ENCODE peak calls at places on chromosomes 1 and 21, in nine cellular contexts. B is aorta, J is K562, N is heart left ventricle, I is tibial nerve, S is neuronal stem cell, T is ascending aorta, Q is tibial artery, L is lower lobe of right lung. G is an unnamed sample.

GRCh38 chr1:44534771-44535170 is 129.7 kb downstream of the RNF220 start:
- DNase-seq in B (no peak), J (no peak), N (no peak), I (no peak), S (no peak), T (no peak), Q (no peak), L (no peak), G (no peak)

GRCh38 chr1:211089536-211089935 is 44.4 kb downstream of the KCNH1 start:
- DNase-seq in B (no peak), J (no peak), N (no peak), I (no peak), S (no peak), T (no peak), Q (no peak), L (no peak), G (no peak)

GRCh38 chr21:41438425-41439113 is 12.5 kb downstream of the MX1 start:
- DNase-seq in B (no peak), J (no peak), N (no peak), I (no peak), S (no peak), T (no peak), Q (peak; percentile 34), L (no peak), G (no peak)

GRCh38 chr1:19662313-19662712 is 2.4 kb upstream of the HTR6 start:
- DNase-seq in B (no peak), J (no peak), N (no peak), I (no peak), S (no peak), T (no peak), Q (no peak), L (no peak), G (no peak)

GRCh38 chr1:162941024-162941423 is 80.0 kb upstream of the CCDC190 start:
- DNase-seq in B (no peak), J (no peak), N (no peak), I (no peak), S (no peak), T (no peak), Q (no peak), L (no peak), G (no peak)

GRCh38 chr1:35436078-35436477 is 121.1 kb downstream of the KIAA0319L start:
- DNase-seq in B (no peak), J (no peak), N (no peak), I (no peak), S (no peak), T (no peak), Q (no peak), L (no peak), G (no peak)

GRCh38 chr1:201302168-201302896 is 19.0 kb downstream of the PKP1 start:
- DNase-seq in B (peak; percentile 56), J (no peak), N (no peak), I (no peak), S (no peak), T (no peak), Q (no peak), L (no peak), G (no peak)

GRCh38 chr1:229088711-229089110 is 182.2 kb upstream of the RAB4A start:
- DNase-seq in B (no peak), J (no peak), N (no peak), I (no peak), S (no peak), T (no peak), Q (no peak), L (no peak), G (no peak)

GRCh38 chr1:43035821-43036456 is 77.3 kb upstream of the SLC2A1 start:
- DNase-seq in B (no peak), J (no peak), N (no peak), I (no peak), S (peak; percentile 39), T (no peak), Q (no peak), L (no peak), G (no peak)

GRCh38 chr1:17520473-17521319 is 18.8 kb upstream of the ARHGEF10L start:
- DNase-seq in B (no peak), J (no peak), N (no peak), I (no peak), S (no peak), T (no peak), Q (no peak), L (no peak), G (no peak)

GRCh38 chr1:157390646-157391045 is 161.7 kb downstream of the FCRL5 start:
- DNase-seq in B (no peak), J (no peak), N (no peak), I (no peak), S (no peak), T (no peak), Q (no peak), L (no peak), G (no peak)

GRCh38 chr1:232239557-232240468 is 390.1 kb downstream of the SIPA1L2 start:
- DNase-seq in B (no peak), J (no peak), N (no peak), I (no peak), S (no peak), T (no peak), Q (no peak), L (no peak), G (no peak)

GRCh38 chr1:168743001-168743400 is 14.0 kb upstream of the DPT start:
- DNase-seq in B (no peak), J (no peak), N (no peak), I (no peak), S (no peak), T (no peak), Q (no peak), L (no peak), G (no peak)

GRCh38 chr21:45994086-45994661 is 12.6 kb downstream of the COL6A1 start:
- DNase-seq in B (peak; percentile 69), J (no peak), N (peak; percentile 31), I (peak; percentile 23), S (no peak), T (no peak), Q (peak; percentile 66), L (peak; percentile 35), G (no peak)

GRCh38 chr1:99754697-99755096 is 11.7 kb downstream of the FRRS1 start:
- DNase-seq in B (no peak), J (no peak), N (no peak), I (no peak), S (no peak), T (no peak), Q (no peak), L (no peak), G (no peak)

GRCh38 chr1:108117908-108118902 is 81.9 kb downstream of the SLC25A24 start:
- DNase-seq in B (no peak), J (no peak), N (no peak), I (no peak), S (no peak), T (no peak), Q (no peak), L (no peak), G (no peak)

GRCh38 chr1:167229719-167230385 is 9.2 kb downstream of the POU2F1 start:
- DNase-seq in B (no peak), J (no peak), N (no peak), I (no peak), S (no peak), T (no peak), Q (no peak), L (no peak), G (no peak)

GRCh38 chr1:41795205-41795762 is 123.4 kb downstream of the HIVEP3 start:
- DNase-seq in B (no peak), J (no peak), N (no peak), I (no peak), S (no peak), T (no peak), Q (no peak), L (no peak), G (no peak)

GRCh38 chr21:36893581-36893980 is 72.9 kb downstream of the HLCS start:
- DNase-seq in B (no peak), J (no peak), N (no peak), I (no peak), S (no peak), T (no peak), Q (no peak), L (no peak), G (no peak)

GRCh38 chr1:15944308-15945010 is 31.4 kb downstream of the ZBTB17 start:
- DNase-seq in B (no peak), J (no peak), N (no peak), I (no peak), S (no peak), T (no peak), Q (no peak), L (no peak), G (no peak)

GRCh38 chr1:235292790-235293189 is 35.2 kb downstream of the ARID4B start:
- DNase-seq in B (no peak), J (no peak), N (no peak), I (no peak), S (no peak), T (no peak), Q (no peak), L (no peak), G (no peak)
- H3K4me1 ChIP-seq in B (no peaks in the 10 kb centered on the region), J (peaks cover 18% of the 10 kb centered on the region), N (no peaks in the 10 kb centered on the region), I (peaks cover 46% of the 10 kb centered on the region), S (no peaks in the 10 kb centered on the region), T (no peaks in the 10 kb centered on the region), Q (peaks cover 20% of the 10 kb centered on the region), L (peaks cover 32% of the 10 kb centered on the region), G (peaks cover 14% of the 10 kb centered on the region)

DNA sequence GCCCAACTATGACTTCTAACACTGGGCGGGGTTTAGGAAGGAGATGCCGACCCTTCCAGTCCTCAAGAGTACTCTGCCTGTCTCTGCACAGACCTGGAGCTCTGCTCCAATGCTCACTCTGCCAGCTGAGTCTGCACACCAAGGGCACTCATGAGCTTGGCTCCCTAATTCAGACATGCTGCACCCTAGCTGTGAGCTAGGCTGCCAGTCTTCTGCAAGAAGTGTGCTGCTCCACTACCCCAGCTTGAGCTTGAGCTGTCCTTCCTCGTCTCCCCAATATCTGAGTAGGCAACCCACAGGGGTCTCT is 13.2 kb downstream of the TP53BP2 start:
- DNase-seq in B (no peak), J (no peak), N (peak; percentile 46), I (no peak), S (no peak), T (no peak), Q (no peak), L (no peak), G (no peak)
- H3K4me1 ChIP-seq in B (peaks cover 12% of the 10 kb centered on the region), J (peaks cover 10% of the 10 kb centered on the region), N (no peaks in the 10 kb centered on the region), I (peaks cover 63% of the 10 kb centered on the region), S (peaks cover 2% of the 10 kb centered on the region), T (peaks cover 15% of the 10 kb centered on the region), Q (peaks cover 46% of the 10 kb centered on the region), L (peaks cover 63% of the 10 kb centered on the region), G (peaks cover 20% of the 10 kb centered on the region)

DNA sequence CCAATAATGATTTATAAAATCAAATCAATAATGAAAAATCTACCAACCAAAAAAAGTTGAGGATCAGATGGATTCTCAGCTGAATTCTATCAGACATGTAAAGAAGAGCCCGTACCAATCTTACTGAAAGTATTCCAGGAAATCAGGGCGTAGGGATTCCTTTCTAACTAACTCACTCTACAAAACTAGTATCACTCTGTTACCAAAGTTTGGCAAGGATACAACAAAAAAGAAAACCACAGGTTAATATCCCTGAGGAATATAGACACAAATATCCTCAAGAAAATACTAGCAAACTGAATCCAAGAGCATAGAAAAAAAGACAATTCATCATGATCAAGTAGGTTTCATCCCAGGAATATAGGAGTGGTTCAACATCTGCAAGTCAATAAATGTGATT is 52.8 kb upstream of the ADGRL4 start:
- DNase-seq in B (no peak), J (no peak), N (no peak), I (no peak), S (no peak), T (no peak), Q (no peak), L (no peak), G (no peak)
- H3K4me1 ChIP-seq in B (no peaks in the 10 kb centered on the region), J (no peaks in the 10 kb centered on the region), N (no peaks in the 10 kb centered on the region), I (no peaks in the 10 kb centered on the region), S (no peaks in the 10 kb centered on the region), T (no peaks in the 10 kb centered on the region), Q (no peaks in the 10 kb centered on the region), L (no peaks in the 10 kb centered on the region), G (no peaks in the 10 kb centered on the region)

GRCh38 chr1:26278835-26279597 is 870 bp upstream of the SH3BGRL3 start:
- DNase-seq in B (peak; percentile 78), J (peak; percentile 67), N (peak; percentile 50), I (no peak), S (no peak), T (no peak), Q (peak; percentile 87), L (no peak), G (no peak)
- H3K4me1 ChIP-seq in B (no peaks in the 10 kb centered on the region), J (peaks cover 74% of the 10 kb centered on the region), N (peaks cover 8% of the 10 kb centered on the region), I (peaks cover 81% of the 10 kb centered on the region), S (peaks cover 26% of the 10 kb centered on the region), T (peaks cover 29% of the 10 kb centered on the region), Q (peaks cover 75% of the 10 kb centered on the region), L (peaks cover 86% of the 10 kb centered on the region), G (peaks cover 8% of the 10 kb centered on the region)

G was measured in HAP-1.